ENCODE peak calls at places on chromosomes 1 and 21, in nine cellular contexts. One of them, this sample, is unnamed.
A peak's percentile ranks its signal among the peaks of the same experiment; 100 is the strongest.

GRCh38 chr1:244665771-244666217 is 12.9 kb downstream of the DESI2 start:
- ATAC-seq in left colon: no peak
- ATAC-seq in T-helper 17 cell: peak; percentile 40
- ATAC-seq in Panc1: no peak
- ATAC-seq in naive thymus-derived CD4-positive, alpha-beta T cell: peak; percentile 78
- ATAC-seq in activated CD8-positive, alpha-beta memory T cell treated with anti-CD3 and anti-CD28 coated beads, Interleukin-2, amount 10 ng/mL, durations not matched to agents 7 days and 5 days: no peak
- ATAC-seq in Right ventricle myocardium inferior: peak; percentile 57
- ATAC-seq in memory B cell: peak; percentile 83
- ATAC-seq in left cardiac atrium: peak; percentile 68
- ATAC-seq in this sample: no peak

GRCh38 chr1:78603206-78603605 is 17.0 kb upstream of the IFI44L start:
- ATAC-seq in activated CD8-positive, alpha-beta memory T cell treated with anti-CD3 and anti-CD28 coated beads, Interleukin-2, amount 10 ng/mL, durations not matched to agents 7 days and 5 days: no peak
- ATAC-seq in memory B cell: no peak
- ATAC-seq in Right ventricle myocardium inferior: no peak
- ATAC-seq in naive thymus-derived CD4-positive, alpha-beta T cell: no peak
- ATAC-seq in T-helper 17 cell: no peak
- ATAC-seq in Panc1: no peak
- ATAC-seq in left cardiac atrium: no peak
- ATAC-seq in left colon: no peak
- ATAC-seq in this sample: no peak

GRCh38 chr1:181416268-181416855 is 67.0 kb upstream of the CACNA1E start:
- ATAC-seq in Panc1: no peak
- ATAC-seq in memory B cell: no peak
- ATAC-seq in activated CD8-positive, alpha-beta memory T cell treated with anti-CD3 and anti-CD28 coated beads, Interleukin-2, amount 10 ng/mL, durations not matched to agents 7 days and 5 days: no peak
- ATAC-seq in T-helper 17 cell: no peak
- ATAC-seq in naive thymus-derived CD4-positive, alpha-beta T cell: no peak
- ATAC-seq in Right ventricle myocardium inferior: no peak
- ATAC-seq in left cardiac atrium: peak; percentile 17
- ATAC-seq in left colon: no peak
- ATAC-seq in this sample: no peak

GRCh38 chr1:30085814-30086770 is 637.3 kb downstream of the MATN1 start:
- ATAC-seq in Right ventricle myocardium inferior: no peak
- ATAC-seq in naive thymus-derived CD4-positive, alpha-beta T cell: no peak
- ATAC-seq in memory B cell: no peak
- ATAC-seq in Panc1: peak; percentile 81
- ATAC-seq in left colon: no peak
- ATAC-seq in left cardiac atrium: peak; percentile 43
- ATAC-seq in activated CD8-positive, alpha-beta memory T cell treated with anti-CD3 and anti-CD28 coated beads, Interleukin-2, amount 10 ng/mL, durations not matched to agents 7 days and 5 days: no peak
- ATAC-seq in T-helper 17 cell: no peak
- ATAC-seq in this sample: no peak

GRCh38 chr1:237640011-237640671 is 250.6 kb downstream of the ZP4 start:
- ATAC-seq in left cardiac atrium: peak; percentile 62
- ATAC-seq in Right ventricle myocardium inferior: peak; percentile 75
- ATAC-seq in Panc1: no peak
- ATAC-seq in memory B cell: no peak
- ATAC-seq in T-helper 17 cell: no peak
- ATAC-seq in left colon: no peak
- ATAC-seq in activated CD8-positive, alpha-beta memory T cell treated with anti-CD3 and anti-CD28 coated beads, Interleukin-2, amount 10 ng/mL, durations not matched to agents 7 days and 5 days: no peak
- ATAC-seq in naive thymus-derived CD4-positive, alpha-beta T cell: no peak
- ATAC-seq in this sample: no peak

GRCh38 chr1:182806015-182806678 is 16.6 kb downstream of the NPL start:
- ATAC-seq in T-helper 17 cell: no peak
- ATAC-seq in Panc1: no peak
- ATAC-seq in Right ventricle myocardium inferior: no peak
- ATAC-seq in memory B cell: no peak
- ATAC-seq in left colon: no peak
- ATAC-seq in activated CD8-positive, alpha-beta memory T cell treated with anti-CD3 and anti-CD28 coated beads, Interleukin-2, amount 10 ng/mL, durations not matched to agents 7 days and 5 days: no peak
- ATAC-seq in left cardiac atrium: no peak
- ATAC-seq in naive thymus-derived CD4-positive, alpha-beta T cell: no peak
- ATAC-seq in this sample: no peak

GRCh38 chr1:58352476-58353092 is 193.9 kb downstream of the OMA1 start:
- ATAC-seq in activated CD8-positive, alpha-beta memory T cell treated with anti-CD3 and anti-CD28 coated beads, Interleukin-2, amount 10 ng/mL, durations not matched to agents 7 days and 5 days: no peak
- ATAC-seq in left colon: no peak
- ATAC-seq in naive thymus-derived CD4-positive, alpha-beta T cell: no peak
- ATAC-seq in Right ventricle myocardium inferior: no peak
- ATAC-seq in T-helper 17 cell: no peak
- ATAC-seq in memory B cell: no peak
- ATAC-seq in Panc1: no peak
- ATAC-seq in left cardiac atrium: no peak
- ATAC-seq in this sample: no peak

GRCh38 chr1:228745497-228745896 is 10.2 kb downstream of the RHOU start:
- ATAC-seq in T-helper 17 cell: no peak
- ATAC-seq in memory B cell: no peak
- ATAC-seq in Panc1: no peak
- ATAC-seq in left cardiac atrium: no peak
- ATAC-seq in activated CD8-positive, alpha-beta memory T cell treated with anti-CD3 and anti-CD28 coated beads, Interleukin-2, amount 10 ng/mL, durations not matched to agents 7 days and 5 days: no peak
- ATAC-seq in Right ventricle myocardium inferior: no peak
- ATAC-seq in naive thymus-derived CD4-positive, alpha-beta T cell: no peak
- ATAC-seq in left colon: no peak
- ATAC-seq in this sample: no peak

GRCh38 chr1:209675567-209676154 is 449 bp downstream of the G0S2 start:
- ATAC-seq in left colon: peak; percentile 58
- ATAC-seq in T-helper 17 cell: peak; percentile 7
- ATAC-seq in memory B cell: no peak
- ATAC-seq in Right ventricle myocardium inferior: peak; percentile 43
- ATAC-seq in left cardiac atrium: peak; percentile 70
- ATAC-seq in naive thymus-derived CD4-positive, alpha-beta T cell: no peak
- ATAC-seq in Panc1: peak; percentile 72
- ATAC-seq in activated CD8-positive, alpha-beta memory T cell treated with anti-CD3 and anti-CD28 coated beads, Interleukin-2, amount 10 ng/mL, durations not matched to agents 7 days and 5 days: no peak
- ATAC-seq in this sample: peak; percentile 34

GRCh38 chr1:22539510-22540118 is 23.7 kb upstream of the EPHA8 start:
- ATAC-seq in naive thymus-derived CD4-positive, alpha-beta T cell: no peak
- ATAC-seq in memory B cell: no peak
- ATAC-seq in Panc1: no peak
- ATAC-seq in left cardiac atrium: no peak
- ATAC-seq in left colon: no peak
- ATAC-seq in activated CD8-positive, alpha-beta memory T cell treated with anti-CD3 and anti-CD28 coated beads, Interleukin-2, amount 10 ng/mL, durations not matched to agents 7 days and 5 days: no peak
- ATAC-seq in Right ventricle myocardium inferior: no peak
- ATAC-seq in T-helper 17 cell: no peak
- ATAC-seq in this sample: no peak

GRCh38 chr1:246157516-246157915 is 349.6 kb downstream of the SMYD3 start:
- ATAC-seq in T-helper 17 cell: no peak
- ATAC-seq in naive thymus-derived CD4-positive, alpha-beta T cell: peak; percentile 52
- ATAC-seq in memory B cell: no peak
- ATAC-seq in activated CD8-positive, alpha-beta memory T cell treated with anti-CD3 and anti-CD28 coated beads, Interleukin-2, amount 10 ng/mL, durations not matched to agents 7 days and 5 days: no peak
- ATAC-seq in left colon: no peak
- ATAC-seq in Panc1: no peak
- ATAC-seq in Right ventricle myocardium inferior: no peak
- ATAC-seq in left cardiac atrium: no peak
- ATAC-seq in this sample: no peak

GRCh38 chr1:76267631-76268030 is 193.1 kb downstream of the ST6GALNAC3 start:
- ATAC-seq in left colon: no peak
- ATAC-seq in Panc1: no peak
- ATAC-seq in memory B cell: peak; percentile 59
- ATAC-seq in naive thymus-derived CD4-positive, alpha-beta T cell: peak; percentile 85
- ATAC-seq in Right ventricle myocardium inferior: no peak
- ATAC-seq in T-helper 17 cell: peak; percentile 73
- ATAC-seq in activated CD8-positive, alpha-beta memory T cell treated with anti-CD3 and anti-CD28 coated beads, Interleukin-2, amount 10 ng/mL, durations not matched to agents 7 days and 5 days: peak; percentile 41
- ATAC-seq in left cardiac atrium: no peak
- ATAC-seq in this sample: no peak

GRCh38 chr1:155776414-155776813 is 80.6 kb downstream of the GON4L start:
- ATAC-seq in naive thymus-derived CD4-positive, alpha-beta T cell: no peak
- ATAC-seq in left colon: no peak
- ATAC-seq in left cardiac atrium: no peak
- ATAC-seq in activated CD8-positive, alpha-beta memory T cell treated with anti-CD3 and anti-CD28 coated beads, Interleukin-2, amount 10 ng/mL, durations not matched to agents 7 days and 5 days: no peak
- ATAC-seq in Panc1: no peak
- ATAC-seq in Right ventricle myocardium inferior: no peak
- ATAC-seq in T-helper 17 cell: no peak
- ATAC-seq in memory B cell: no peak
- ATAC-seq in this sample: no peak

GRCh38 chr1:2909797-2910196 is 108.3 kb upstream of the TTC34 start:
- ATAC-seq in memory B cell: no peak
- ATAC-seq in naive thymus-derived CD4-positive, alpha-beta T cell: no peak
- ATAC-seq in Right ventricle myocardium inferior: no peak
- ATAC-seq in T-helper 17 cell: no peak
- ATAC-seq in activated CD8-positive, alpha-beta memory T cell treated with anti-CD3 and anti-CD28 coated beads, Interleukin-2, amount 10 ng/mL, durations not matched to agents 7 days and 5 days: no peak
- ATAC-seq in left colon: no peak
- ATAC-seq in Panc1: no peak
- ATAC-seq in left cardiac atrium: no peak
- ATAC-seq in this sample: no peak

GRCh38 chr1:48853006-48853405 is 76.3 kb upstream of the BEND5 start:
- ATAC-seq in naive thymus-derived CD4-positive, alpha-beta T cell: no peak
- ATAC-seq in activated CD8-positive, alpha-beta memory T cell treated with anti-CD3 and anti-CD28 coated beads, Interleukin-2, amount 10 ng/mL, durations not matched to agents 7 days and 5 days: no peak
- ATAC-seq in left colon: no peak
- ATAC-seq in Panc1: no peak
- ATAC-seq in T-helper 17 cell: no peak
- ATAC-seq in memory B cell: no peak
- ATAC-seq in Right ventricle myocardium inferior: no peak
- ATAC-seq in left cardiac atrium: peak; percentile 80
- ATAC-seq in this sample: peak; percentile 56

GRCh38 chr1:168316142-168316541 is 35.5 kb downstream of the TBX19 start:
- ATAC-seq in Right ventricle myocardium inferior: peak; percentile 64
- ATAC-seq in Panc1: no peak
- ATAC-seq in naive thymus-derived CD4-positive, alpha-beta T cell: no peak
- ATAC-seq in activated CD8-positive, alpha-beta memory T cell treated with anti-CD3 and anti-CD28 coated beads, Interleukin-2, amount 10 ng/mL, durations not matched to agents 7 days and 5 days: no peak
- ATAC-seq in T-helper 17 cell: no peak
- ATAC-seq in memory B cell: no peak
- ATAC-seq in left cardiac atrium: no peak
- ATAC-seq in left colon: no peak
- ATAC-seq in this sample: no peak

GRCh38 chr21:37551406-37552355 is 185.1 kb downstream of the DYRK1A start:
- ATAC-seq in Right ventricle myocardium inferior: no peak
- ATAC-seq in memory B cell: no peak
- ATAC-seq in naive thymus-derived CD4-positive, alpha-beta T cell: no peak
- ATAC-seq in left colon: peak; percentile 88
- ATAC-seq in Panc1: peak; percentile 89
- ATAC-seq in T-helper 17 cell: no peak
- ATAC-seq in activated CD8-positive, alpha-beta memory T cell treated with anti-CD3 and anti-CD28 coated beads, Interleukin-2, amount 10 ng/mL, durations not matched to agents 7 days and 5 days: no peak
- ATAC-seq in left cardiac atrium: peak; percentile 51
- ATAC-seq in this sample: peak; percentile 33

This sample was measured in esophagus mucosa.